ENCODE peak calls at places on chromosomes 4 and X, in seven cellular contexts. R is A549, Y is fibroblast of villous mesenchyme, C is astrocyte of the cerebellum, X is HFF-Myc, B is brain microvascular endothelial cell, N is esophagus squamous epithelium. J is an unnamed sample.
A peak's percentile ranks its signal among the peaks of the same experiment; 100 is the strongest.

GRCh38 chrX:131816551-131817136 is 206.5 kb upstream of the STK26 start:
- DNase-seq in Y (peak; percentile 90), X (no peak), B (peak; percentile 65), C (peak; percentile 66), R (peak; percentile 58), N (peak; percentile 14), J (no peak)

GRCh38 chr4:173860079-173860478 is 330.1 kb upstream of the HAND2 start:
- DNase-seq in N (no peak), C (no peak), X (no peak), R (no peak), B (no peak), Y (no peak), J (no peak)

GRCh38 chr4:41319553-41319952 is 62.8 kb downstream of the UCHL1 start:
- DNase-seq in N (no peak), R (peak; percentile 86), X (no peak), Y (no peak), B (no peak), C (no peak), J (no peak)

GRCh38 chr4:36872679-36873078 is 371.9 kb upstream of the NWD2 start:
- DNase-seq in C (no peak), N (no peak), Y (no peak), R (no peak), X (no peak), B (no peak), J (no peak)

GRCh38 chrX:30735839-30736238 is 82.6 kb downstream of the GK start:
- DNase-seq in R (peak; percentile 61), B (peak; percentile 61), N (no peak), Y (peak; percentile 68), C (peak; percentile 40), X (peak; percentile 40), J (peak; percentile 68)

GRCh38 chr4:137621056-137621455 is 88.8 kb upstream of the PCDH18 start:
- DNase-seq in X (no peak), N (no peak), R (no peak), Y (no peak), B (peak; percentile 25), C (no peak), J (no peak)

GRCh38 chr4:145731026-145731425 is 51.1 kb downstream of the C4orf51 start:
- DNase-seq in B (no peak), X (no peak), R (peak; percentile 85), Y (peak; percentile 40), C (no peak), N (no peak), J (peak; percentile 60)

GRCh38 chr4:3710451-3711182 is 55.6 kb upstream of the ADRA2C start:
- DNase-seq in N (no peak), Y (no peak), B (no peak), C (no peak), X (no peak), R (no peak), J (no peak)

GRCh38 chr4:183935355-183936005 is 30.4 kb downstream of the STOX2 start:
- DNase-seq in C (no peak), X (no peak), Y (no peak), N (no peak), B (no peak), R (no peak), J (no peak)

GRCh38 chr4:150119492-150119891 is 41.2 kb downstream of the DCLK2 start:
- DNase-seq in C (no peak), N (no peak), Y (peak; percentile 22), R (peak; percentile 35), X (no peak), B (no peak), J (peak; percentile 38)

GRCh38 chr4:121147923-121148443 is 16.1 kb downstream of the TNIP3 start:
- DNase-seq in N (no peak), B (no peak), R (no peak), Y (no peak), C (no peak), X (peak; percentile 69), J (no peak)

GRCh38 chr4:126344472-126344871 is 1029.7 kb downstream of the FAT4 start:
- DNase-seq in N (no peak), R (no peak), X (no peak), C (no peak), Y (no peak), B (no peak), J (no peak)

GRCh38 chrX:79117078-79117477 is 27.4 kb upstream of the GPR174 start:
- DNase-seq in R (no peak), B (no peak), X (no peak), N (no peak), C (no peak), Y (no peak), J (no peak)

GRCh38 chr4:1693131-1693896 is 9.2 kb upstream of the FAM53A start:
- DNase-seq in Y (peak; percentile 88), R (peak; percentile 87), B (peak; percentile 38), C (peak; percentile 62), N (no peak), X (peak; percentile 55), J (peak; percentile 85)

DNA sequence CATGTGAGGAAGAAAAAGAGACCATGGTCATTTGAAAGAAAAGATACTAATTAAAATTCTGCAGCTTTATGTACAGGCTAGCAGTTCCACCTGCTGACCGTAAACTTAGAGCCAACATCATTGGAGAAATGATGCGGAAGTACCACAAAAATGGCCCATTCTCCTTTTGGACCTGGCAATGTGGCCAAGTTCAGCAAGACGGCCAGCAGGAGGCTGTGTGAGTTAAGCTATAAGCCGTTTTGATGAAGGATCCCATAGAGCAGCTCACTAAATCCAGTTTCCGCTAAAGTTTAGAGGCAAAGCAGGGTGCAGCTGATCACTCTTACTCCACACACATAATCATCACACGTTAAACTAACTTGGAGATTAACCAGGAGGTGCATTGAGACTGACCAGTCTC is 133.8 kb downstream of the LDB2 start:
- DNase-seq in C (peak; percentile 57), X (no peak), N (no peak), R (peak; percentile 0), Y (peak; percentile 27), B (no peak), J (peak; percentile 21)
- TF ChIP-seq CTCF in C (peak; percentile 72), X (peak; percentile 29), N (peak; percentile 14), R (no peak), Y (peak; percentile 56), B (peak; percentile 60), J (peak; percentile 50)

DNA sequence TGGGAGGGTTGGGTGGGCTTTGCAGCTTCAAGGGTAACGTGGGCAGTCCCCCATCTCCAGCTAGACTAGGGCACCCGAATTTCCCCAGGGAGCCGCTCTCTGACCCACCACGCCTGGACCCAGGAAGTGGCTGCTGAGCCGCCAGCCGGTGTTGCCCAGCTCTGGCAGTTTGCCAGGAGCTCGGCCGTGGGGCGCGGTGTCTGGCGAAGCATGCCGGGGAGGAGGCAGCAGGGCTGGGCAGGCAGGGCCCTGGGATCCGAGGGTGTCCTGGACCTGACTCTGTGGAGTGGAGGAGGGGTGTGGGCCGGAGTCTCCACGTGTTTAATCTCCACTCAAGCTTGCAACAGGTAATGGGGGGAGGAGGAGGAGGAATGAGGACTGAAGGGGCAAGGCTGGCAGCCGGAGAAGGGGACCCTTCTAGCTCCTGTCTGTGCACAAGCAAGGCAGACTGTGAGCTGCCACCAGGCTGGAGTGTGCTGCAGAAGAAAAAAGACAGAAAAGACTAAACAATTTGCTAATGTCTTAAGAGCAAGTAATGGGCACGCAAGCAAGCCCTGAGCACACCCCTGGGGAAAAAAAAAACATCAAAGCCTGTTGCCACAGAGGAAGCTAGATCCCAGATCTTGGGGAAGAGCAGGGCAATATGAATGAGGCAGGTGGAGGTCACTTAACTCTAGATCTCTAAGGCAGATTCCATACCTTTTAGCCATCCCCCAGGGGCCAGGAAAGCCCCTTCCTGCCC is 2.4 kb downstream of the LONRF3 start:
- DNase-seq in X (no peak), B (no peak), N (no peak), Y (no peak), R (peak; percentile 61), C (no peak), J (peak; percentile 2)
- H3K4me3 ChIP-seq in X (no peak overlapping the region), B (peak overlapping the region; percentile 40), N (peak overlapping the region; percentile 52), Y (peak overlapping the region; percentile 46), R (peak overlapping the region; percentile 76), C (no peak overlapping the region), J (no peak overlapping the region)

GRCh38 chrX:7190157-7190556 is 42.2 kb upstream of the PUDP start:
- DNase-seq in N (no peak), B (no peak), X (no peak), R (no peak), C (no peak), Y (no peak), J (no peak)
- TF ChIP-seq CTCF in N (no peak), B (no peak), X (no peak), R (no peak), C (no peak), Y (no peak), J (no peak)

DNA sequence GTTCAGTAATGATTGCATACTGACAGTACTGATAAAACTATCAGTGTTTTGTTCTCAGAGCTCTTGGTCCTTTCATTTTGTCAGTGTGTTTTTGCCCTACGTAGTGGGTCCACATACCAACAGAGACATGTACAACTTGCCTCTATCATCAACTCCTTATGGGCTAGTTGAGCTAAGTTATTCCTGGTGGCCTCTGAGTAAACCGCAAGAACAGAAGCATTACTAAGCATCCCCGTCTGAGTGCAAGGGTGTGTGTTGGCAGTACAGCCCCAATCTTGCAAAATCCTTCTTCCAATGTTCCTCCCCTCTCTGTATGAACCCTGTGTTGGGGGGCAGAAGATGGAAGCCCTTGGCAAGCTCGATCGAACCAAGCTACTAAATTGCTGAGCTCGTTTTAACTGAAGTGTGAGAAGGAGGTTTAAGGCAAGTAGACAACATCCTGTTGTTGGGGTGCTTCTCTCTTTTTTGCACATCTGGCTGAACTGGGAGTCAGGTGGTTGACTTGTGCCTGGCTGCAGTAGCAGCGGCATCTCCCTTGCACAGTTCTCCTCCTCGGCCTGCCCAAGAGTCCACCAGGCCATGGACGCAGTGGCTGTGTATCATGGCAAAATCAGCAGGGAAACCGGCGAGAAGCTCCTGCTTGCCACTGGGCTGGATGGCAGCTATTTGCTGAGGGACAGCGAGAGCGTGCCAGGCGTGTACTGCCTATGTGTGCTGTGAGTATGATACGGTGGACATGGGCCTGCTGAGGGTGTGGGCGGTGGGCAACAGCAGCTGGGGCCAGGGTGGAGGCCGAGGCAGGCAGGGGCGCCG is at the start of gene SH2D1A:
- DNase-seq in Y (no peak), N (no peak), B (no peak), X (no peak), R (no peak), C (no peak), J (no peak)
- H3K4me3 ChIP-seq in Y (no peak within 1 kb of the TSS), N (no peak within 1 kb of the TSS), B (no peak within 1 kb of the TSS), X (no peak within 1 kb of the TSS), R (no peak within 1 kb of the TSS), C (no peak within 1 kb of the TSS), J (no peak within 1 kb of the TSS)

DNA sequence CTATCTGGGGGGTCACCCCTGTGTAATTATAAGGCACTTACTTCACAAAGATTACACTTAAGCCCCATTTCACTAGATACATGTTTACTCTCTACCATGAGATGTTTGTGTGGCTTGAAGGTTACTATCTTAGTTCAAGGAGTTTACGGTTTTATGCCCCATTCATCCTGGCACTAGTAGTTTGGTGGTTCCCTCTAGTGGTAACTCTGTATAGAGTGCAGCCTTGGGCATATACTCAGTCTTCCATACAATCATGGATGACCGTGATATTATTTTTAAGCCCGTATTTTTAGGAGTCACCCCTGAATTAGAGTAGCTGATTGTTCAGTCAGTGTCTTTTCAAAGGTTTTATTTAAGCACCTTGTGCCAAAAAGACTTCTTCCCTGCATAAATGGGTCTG is 109.9 kb upstream of the FAM47C start:
- DNase-seq in B (no peak), N (no peak), Y (no peak), C (no peak), R (peak; percentile 10), X (no peak), J (peak; percentile 1)
- TF ChIP-seq CTCF in B (peak; percentile 36), N (peak; percentile 12), Y (peak; percentile 28), C (peak; percentile 33), R (peak; percentile 21), X (no peak), J (peak; percentile 43)